ENCODE peak calls at places on chromosomes 11 and 22, in eight cellular contexts. I is left cardiac atrium; U is stimulated activated CD4-positive, alpha-beta T cell treated with anti-CD3 and anti-CD28 coated beads, Interleukin-4, amount 100 ng/mL, for 48 hours; E is dorsolateral prefrontal cortex; C is glutamatergic neuron; G is NCI-H1436 treated with DMSO at 0.1 percent for 48 hours; K is stimulated activated CD8-positive, alpha-beta memory T cell treated with anti-CD3 and anti-CD28 coated beads, Interleukin-12 subunit alpha, Interleukin-12 subunit beta, amount 100 ng/mL, for 1 hour; L is lower lobe of right lung. Q is an unnamed sample.
A peak's percentile ranks its signal among the peaks of the same experiment; 100 is the strongest.

GRCh38 chr11:126277322-126277721 is 5.6 kb upstream of the TIRAP start:
- DNase-seq in I (no peak), U (no peak), E (no peak), C (no peak), G (no peak), K (no peak), L (no peak), Q (no peak)

GRCh38 chr11:20672575-20672974 is 3.2 kb downstream of the NELL1 start:
- DNase-seq in I (no peak), U (no peak), E (no peak), C (no peak), G (no peak), K (no peak), L (no peak), Q (no peak)

GRCh38 chr11:93921695-93922468 is 71.5 kb upstream of the VSTM5 start:
- DNase-seq in I (no peak), U (peak; percentile 5), E (no peak), C (peak; percentile 54), G (no peak), K (no peak), L (no peak), Q (peak; percentile 51)

GRCh38 chr11:94295534-94295933 is 8.8 kb upstream of the IZUMO1R start:
- DNase-seq in I (no peak), U (no peak), E (no peak), C (no peak), G (no peak), K (no peak), L (no peak), Q (no peak)

GRCh38 chr22:43110927-43111623 is 525 bp downstream of the BIK start:
- DNase-seq in I (no peak), U (peak; percentile 17), E (no peak), C (no peak), G (no peak), K (no peak), L (peak; percentile 75), Q (no peak)

GRCh38 chr11:74990941-74991340 is 2.2 kb downstream of the NEU3 start:
- DNase-seq in I (no peak), U (no peak), E (no peak), C (no peak), G (no peak), K (no peak), L (no peak), Q (no peak)

GRCh38 chr11:66600219-66600923 is 7.4 kb downstream of the CCS start:
- DNase-seq in I (no peak), U (no peak), E (no peak), C (no peak), G (no peak), K (no peak), L (no peak), Q (no peak)

GRCh38 chr22:23816552-23816976 is 22.2 kb downstream of the DERL3 start:
- DNase-seq in I (peak; percentile 26), U (no peak), E (no peak), C (no peak), G (no peak), K (no peak), L (peak; percentile 14), Q (no peak)

GRCh38 chr22:27107824-27108223 is 450.4 kb downstream of the MIAT start:
- DNase-seq in I (peak; percentile 81), U (no peak), E (no peak), C (no peak), G (no peak), K (no peak), L (no peak), Q (peak; percentile 98)

GRCh38 chr22:33873186-33873585 is 47.1 kb downstream of the LARGE1 start:
- DNase-seq in I (peak; percentile 62), U (no peak), E (peak; percentile 14), C (peak; percentile 67), G (peak; percentile 6), K (no peak), L (no peak), Q (no peak)

GRCh38 chr11:96342971-96343711 is at the start of gene MAML2:
- DNase-seq in I (peak; percentile 94), U (peak; percentile 81), E (peak; percentile 95), C (peak; percentile 91), G (peak; percentile 56), K (peak; percentile 80), L (peak; percentile 94), Q (peak; percentile 85)

GRCh38 chr11:46686886-46687810 is 13.3 kb downstream of the ARHGAP1 start:
- DNase-seq in I (peak; percentile 43), U (no peak), E (no peak), C (no peak), G (no peak), K (no peak), L (peak; percentile 38), Q (no peak)

GRCh38 chr11:101860694-101861371 is 54.0 kb upstream of the CEP126 start:
- DNase-seq in I (peak; percentile 28), U (peak; percentile 1), E (peak; percentile 36), C (peak; percentile 27), G (no peak), K (peak; percentile 5), L (no peak), Q (peak; percentile 58)